ENCODE peak calls at places on chromosomes 11 and 22, in eight cellular contexts. K is endodermal cell; N is activated naive CD8-positive, alpha-beta T cell treated with anti-CD3 and anti-CD28 coated beads for 36 hours; M is bronchial epithelial cell; P is ureter; S is ELF-1; X is NCI-H2029; H is SW 1271. J is an unnamed sample.

GRCh38 chr11:10443721-10444120 is 11.3 kb upstream of the AMPD3 start:
- DNase-seq in H (no peak), X (no peak), K (no peak), S (no peak), P (no peak), N (no peak), M (no peak), J (no peak)

GRCh38 chr11:44621140-44621681 is 55.7 kb downstream of the CD82 start:
- DNase-seq in N (peak; percentile 54), S (peak; percentile 92), K (peak; percentile 96), H (peak; percentile 12), M (peak; percentile 25), P (peak; percentile 74), X (peak; percentile 56), J (peak; percentile 96)

GRCh38 chr11:27254744-27255446 is 108.1 kb downstream of the CCDC34 start:
- DNase-seq in M (peak; percentile 61), K (no peak), N (no peak), X (no peak), P (no peak), S (no peak), H (no peak), J (no peak)

GRCh38 chr11:8728566-8728965 is 46.0 kb downstream of the RPL27A start:
- DNase-seq in S (no peak), N (no peak), P (no peak), X (no peak), K (no peak), H (no peak), M (no peak), J (no peak)

GRCh38 chr11:61917357-61918109 is at the start of gene RAB3IL1:
- DNase-seq in S (peak; percentile 79), N (no peak), X (no peak), M (no peak), K (peak; percentile 82), P (peak; percentile 70), H (peak; percentile 37), J (peak; percentile 99)

GRCh38 chr22:45993841-45994240 is 16.9 kb upstream of the WNT7B start:
- DNase-seq in K (no peak), P (no peak), M (no peak), S (no peak), N (no peak), H (no peak), X (no peak), J (no peak)

GRCh38 chr22:28139993-28140392 is 220.9 kb upstream of the PITPNB start:
- DNase-seq in H (peak; percentile 10), M (peak; percentile 93), X (no peak), K (no peak), P (no peak), S (no peak), N (no peak), J (no peak)

GRCh38 chr22:26610072-26610958 is 7.5 kb downstream of the CRYBB1 start:
- DNase-seq in K (no peak), S (no peak), X (no peak), P (no peak), H (no peak), M (peak; percentile 25), N (peak; percentile 63), J (no peak)

GRCh38 chr22:32206774-32207758 is 2.2 kb upstream of the RFPL2 start:
- DNase-seq in S (peak; percentile 48), H (peak; percentile 48), X (peak; percentile 27), M (peak; percentile 38), P (no peak), K (peak; percentile 86), N (peak; percentile 30), J (peak; percentile 70)

GRCh38 chr11:35841733-35842132 is 102.1 kb upstream of the LDLRAD3 start:
- DNase-seq in M (no peak), P (no peak), X (no peak), N (no peak), S (no peak), K (no peak), H (no peak), J (no peak)

GRCh38 chr11:33635161-33635560 is 65.5 kb downstream of the C11orf91 start:
- DNase-seq in M (peak; percentile 37), H (no peak), P (no peak), K (no peak), N (no peak), X (no peak), S (no peak), J (no peak)

GRCh38 chr22:39518996-39519680 is 1.2 kb upstream of the ATF4 start:
- DNase-seq in S (no peak), X (no peak), M (no peak), K (no peak), P (no peak), N (no peak), H (peak; percentile 40), J (peak; percentile 71)

GRCh38 chr11:45881708-45882368 is 3.6 kb upstream of the MAPK8IP1 start:
- DNase-seq in M (no peak), S (no peak), H (no peak), P (no peak), X (no peak), N (no peak), K (no peak), J (no peak)

GRCh38 chr11:12534549-12534948 is 139.7 kb upstream of the TEAD1 start:
- DNase-seq in K (peak; percentile 21), P (no peak), N (no peak), M (no peak), H (no peak), S (no peak), X (no peak), J (no peak)

GRCh38 chr22:28741200-28741757 is 341 bp downstream of the CHEK2 start:
- DNase-seq in X (no peak), M (no peak), N (no peak), S (no peak), K (no peak), H (no peak), P (no peak), J (no peak)

GRCh38 chr22:30004101-30004500 is 76.2 kb upstream of the HORMAD2 start:
- DNase-seq in M (no peak), N (no peak), K (no peak), S (no peak), X (no peak), P (no peak), H (no peak), J (no peak)

GRCh38 chr11:83521647-83522596 is 235.8 kb upstream of the CCDC90B start:
- DNase-seq in N (no peak), H (peak; percentile 5), K (peak; percentile 70), X (no peak), S (peak; percentile 43), P (no peak), M (peak; percentile 7), J (peak; percentile 35)

GRCh38 chr11:65316979-65317786 is 2.5 kb downstream of the CDC42EP2 start:
- DNase-seq in S (no peak), X (peak; percentile 76), H (peak; percentile 94), K (peak; percentile 79), M (peak; percentile 80), P (peak; percentile 84), N (no peak), J (peak; percentile 72)

GRCh38 chr11:68347345-68347744 is 35.0 kb downstream of the LRP5 start:
- DNase-seq in H (no peak), N (no peak), K (no peak), X (no peak), S (no peak), M (no peak), P (no peak), J (no peak)

GRCh38 chr11:45180888-45181594 is 34.6 kb downstream of the PRDM11 start:
- DNase-seq in P (peak; percentile 71), S (peak; percentile 37), X (no peak), K (peak; percentile 88), N (peak; percentile 74), H (peak; percentile 30), M (peak; percentile 44), J (no peak)

GRCh38 chr11:66262191-66262590 is 6.2 kb upstream of the RAB1B start:
- DNase-seq in H (no peak), N (no peak), M (no peak), X (no peak), K (no peak), P (no peak), S (no peak), J (no peak)

GRCh38 chr11:78975081-78975480 is 400.4 kb upstream of the NARS2 start:
- DNase-seq in X (no peak), H (no peak), M (no peak), P (no peak), N (no peak), S (no peak), K (no peak), J (no peak)

GRCh38 chr11:77580712-77581337 is 8.9 kb upstream of the AQP11 start:
- DNase-seq in P (no peak), X (no peak), H (peak; percentile 20), M (no peak), N (no peak), S (no peak), K (no peak), J (no peak)

GRCh38 chr11:128707671-128708070 is 13.8 kb downstream of the FLI1 start:
- DNase-seq in P (no peak), H (no peak), M (peak; percentile 73), X (no peak), N (no peak), S (no peak), K (no peak), J (no peak)

GRCh38 chr11:71322861-71323582 is 70.6 kb upstream of the SHANK2 start:
- DNase-seq in X (no peak), N (no peak), S (no peak), H (no peak), M (no peak), K (no peak), P (no peak), J (peak; percentile 20)

GRCh38 chr22:16866167-16866566 is 41.0 kb upstream of the XKR3 start:
- DNase-seq in N (no peak), X (no peak), K (no peak), M (no peak), S (no peak), P (no peak), H (no peak), J (no peak)

GRCh38 chr22:19377565-19378361 is 53.8 kb downstream of the HIRA start:
- DNase-seq in M (no peak), X (no peak), K (no peak), H (no peak), P (no peak), S (no peak), N (no peak), J (no peak)

GRCh38 chr22:29129644-29130201 is 56.9 kb downstream of the KREMEN1 start:
- DNase-seq in S (no peak), P (peak; percentile 3), X (peak; percentile 86), M (no peak), N (no peak), H (no peak), K (no peak), J (no peak)

GRCh38 chr11:2305140-2305861 is 3.5 kb downstream of the TSPAN32 start:
- DNase-seq in H (peak; percentile 39), N (peak; percentile 85), P (peak; percentile 92), M (peak; percentile 30), K (peak; percentile 97), X (peak; percentile 14), S (peak; percentile 86), J (peak; percentile 94)

GRCh38 chr11:1589996-1590395 is 4.9 kb upstream of the KRTAP5-1 start:
- DNase-seq in S (no peak), H (no peak), M (no peak), X (no peak), N (no peak), P (no peak), K (no peak), J (no peak)

GRCh38 chr11:34065505-34066203 is 14.1 kb downstream of the CAPRIN1 start:
- DNase-seq in M (no peak), S (peak; percentile 57), P (no peak), H (no peak), N (peak; percentile 22), X (no peak), K (peak; percentile 69), J (peak; percentile 33)

GRCh38 chr11:110716361-110716760 is 4.1 kb upstream of the ARHGAP20 start:
- DNase-seq in N (no peak), K (no peak), S (no peak), H (no peak), X (no peak), P (no peak), M (peak; percentile 26), J (no peak)

GRCh38 chr11:19676508-19677379 is 35.9 kb upstream of the NAV2 start:
- DNase-seq in N (no peak), H (no peak), M (no peak), X (no peak), S (no peak), P (no peak), K (no peak), J (peak; percentile 54)

GRCh38 chr11:74147199-74147929 is 23.4 kb downstream of the C2CD3 start:
- DNase-seq in M (no peak), X (no peak), P (no peak), K (no peak), N (no peak), S (no peak), H (peak; percentile 56), J (no peak)